ENCODE peak calls at places on chromosomes 7 and 10, in eight cellular contexts. One of them, this sample, is unnamed.

GRCh38 chr7:77258014-77258413 is 58.4 kb upstream of the FGL2 start:
- DNase-seq in amygdala: no peak
- DNase-seq in heart left ventricle: no peak
- DNase-seq in NCI-H2029: no peak
- DNase-seq in SJSA1: no peak
- DNase-seq in neural crest cell: no peak
- DNase-seq in GM12891: no peak
- DNase-seq in tibial nerve: no peak
- DNase-seq in this sample: no peak

GRCh38 chr10:6056411-6057135 is 5.6 kb downstream of the IL2RA start:
- DNase-seq in amygdala: no peak
- DNase-seq in heart left ventricle: no peak
- DNase-seq in NCI-H2029: no peak
- DNase-seq in SJSA1: peak
- DNase-seq in neural crest cell: no peak
- DNase-seq in GM12891: no peak
- DNase-seq in tibial nerve: no peak
- DNase-seq in this sample: no peak

GRCh38 chr10:8726666-8727065 is 672.2 kb downstream of the GATA3 start:
- DNase-seq in amygdala: no peak
- DNase-seq in heart left ventricle: no peak
- DNase-seq in NCI-H2029: no peak
- DNase-seq in SJSA1: no peak
- DNase-seq in neural crest cell: no peak
- DNase-seq in GM12891: no peak
- DNase-seq in tibial nerve: no peak
- DNase-seq in this sample: no peak

GRCh38 chr7:16261654-16262053 is 159.7 kb downstream of the CRPPA start:
- DNase-seq in amygdala: no peak
- DNase-seq in heart left ventricle: no peak
- DNase-seq in NCI-H2029: no peak
- DNase-seq in SJSA1: no peak
- DNase-seq in neural crest cell: no peak
- DNase-seq in GM12891: no peak
- DNase-seq in tibial nerve: no peak
- DNase-seq in this sample: no peak

GRCh38 chr7:46682841-46683624 is 762.0 kb upstream of the IGFBP3 start:
- DNase-seq in amygdala: no peak
- DNase-seq in heart left ventricle: no peak
- DNase-seq in NCI-H2029: no peak
- DNase-seq in SJSA1: peak
- DNase-seq in neural crest cell: no peak
- DNase-seq in GM12891: no peak
- DNase-seq in tibial nerve: no peak
- DNase-seq in this sample: no peak

GRCh38 chr10:30386801-30387588 is 37.9 kb upstream of the MTPAP start:
- DNase-seq in amygdala: no peak
- DNase-seq in heart left ventricle: no peak
- DNase-seq in NCI-H2029: no peak
- DNase-seq in SJSA1: no peak
- DNase-seq in neural crest cell: no peak
- DNase-seq in GM12891: no peak
- DNase-seq in tibial nerve: no peak
- DNase-seq in this sample: no peak

GRCh38 chr7:20365486-20365885 is 34.8 kb downstream of the ITGB8 start:
- DNase-seq in amygdala: no peak
- DNase-seq in heart left ventricle: no peak
- DNase-seq in NCI-H2029: no peak
- DNase-seq in SJSA1: no peak
- DNase-seq in neural crest cell: no peak
- DNase-seq in GM12891: no peak
- DNase-seq in tibial nerve: no peak
- DNase-seq in this sample: no peak

GRCh38 chr7:122299624-122299934 is 5.0 kb downstream of the FEZF1 start:
- DNase-seq in amygdala: no peak
- DNase-seq in heart left ventricle: no peak
- DNase-seq in NCI-H2029: no peak
- DNase-seq in SJSA1: no peak
- DNase-seq in neural crest cell: no peak
- DNase-seq in GM12891: no peak
- DNase-seq in tibial nerve: no peak
- DNase-seq in this sample: no peak

GRCh38 chr7:82675396-82675795 is 231.8 kb upstream of the CACNA2D1 start:
- DNase-seq in amygdala: no peak
- DNase-seq in heart left ventricle: no peak
- DNase-seq in NCI-H2029: no peak
- DNase-seq in SJSA1: no peak
- DNase-seq in neural crest cell: no peak
- DNase-seq in GM12891: no peak
- DNase-seq in tibial nerve: no peak
- DNase-seq in this sample: no peak

GRCh38 chr10:102540023-102540422 is 36.3 kb downstream of the SUFU start:
- DNase-seq in amygdala: no peak
- DNase-seq in heart left ventricle: no peak
- DNase-seq in NCI-H2029: no peak
- DNase-seq in SJSA1: no peak
- DNase-seq in neural crest cell: no peak
- DNase-seq in GM12891: no peak
- DNase-seq in tibial nerve: no peak
- DNase-seq in this sample: no peak

GRCh38 chr7:69708857-69709256 is 110.6 kb downstream of the AUTS2 start:
- DNase-seq in amygdala: no peak
- DNase-seq in heart left ventricle: no peak
- DNase-seq in NCI-H2029: peak
- DNase-seq in SJSA1: no peak
- DNase-seq in neural crest cell: no peak
- DNase-seq in GM12891: no peak
- DNase-seq in tibial nerve: no peak
- DNase-seq in this sample: no peak

GRCh38 chr10:129853236-129853946 is 110.7 kb downstream of the EBF3 start:
- DNase-seq in amygdala: no peak
- DNase-seq in heart left ventricle: no peak
- DNase-seq in NCI-H2029: no peak
- DNase-seq in SJSA1: no peak
- DNase-seq in neural crest cell: no peak
- DNase-seq in GM12891: no peak
- DNase-seq in tibial nerve: no peak
- DNase-seq in this sample: no peak

GRCh38 chr10:124762281-124762680 is 18.1 kb upstream of the FAM53B start:
- DNase-seq in amygdala: no peak
- DNase-seq in heart left ventricle: no peak
- DNase-seq in NCI-H2029: no peak
- DNase-seq in SJSA1: no peak
- DNase-seq in neural crest cell: no peak
- DNase-seq in GM12891: no peak
- DNase-seq in tibial nerve: no peak
- DNase-seq in this sample: no peak

GRCh38 chr10:11793762-11794479 is 29.2 kb upstream of the PROSER2 start:
- DNase-seq in amygdala: no peak
- DNase-seq in heart left ventricle: no peak
- DNase-seq in NCI-H2029: no peak
- DNase-seq in SJSA1: peak
- DNase-seq in neural crest cell: no peak
- DNase-seq in GM12891: no peak
- DNase-seq in tibial nerve: no peak
- DNase-seq in this sample: no peak

GRCh38 chr7:21945374-21946227 is at the start of gene CDCA7L:
- DNase-seq in amygdala: peak
- DNase-seq in heart left ventricle: peak
- DNase-seq in NCI-H2029: peak
- DNase-seq in SJSA1: peak
- DNase-seq in neural crest cell: peak
- DNase-seq in GM12891: peak
- DNase-seq in tibial nerve: no peak
- DNase-seq in this sample: no peak

GRCh38 chr7:3234851-3235250 is 66.2 kb upstream of the SDK1 start:
- DNase-seq in amygdala: no peak
- DNase-seq in heart left ventricle: no peak
- DNase-seq in NCI-H2029: no peak
- DNase-seq in SJSA1: peak
- DNase-seq in neural crest cell: no peak
- DNase-seq in GM12891: no peak
- DNase-seq in tibial nerve: no peak
- DNase-seq in this sample: no peak

GRCh38 chr10:132667613-132668394 is 118.1 kb downstream of the NKX6-2 start:
- DNase-seq in amygdala: no peak
- DNase-seq in heart left ventricle: no peak
- DNase-seq in NCI-H2029: no peak
- DNase-seq in SJSA1: no peak
- DNase-seq in neural crest cell: no peak
- DNase-seq in GM12891: no peak
- DNase-seq in tibial nerve: no peak
- DNase-seq in this sample: no peak

GRCh38 chr7:55375237-55375636 is 10.1 kb downstream of the LANCL2 start:
- DNase-seq in amygdala: no peak
- DNase-seq in heart left ventricle: no peak
- DNase-seq in NCI-H2029: no peak
- DNase-seq in SJSA1: no peak
- DNase-seq in neural crest cell: no peak
- DNase-seq in GM12891: no peak
- DNase-seq in tibial nerve: no peak
- DNase-seq in this sample: no peak

GRCh38 chr10:115948415-115948814 is 324.6 kb downstream of the GFRA1 start:
- DNase-seq in amygdala: no peak
- DNase-seq in heart left ventricle: no peak
- DNase-seq in NCI-H2029: no peak
- DNase-seq in SJSA1: no peak
- DNase-seq in neural crest cell: no peak
- DNase-seq in GM12891: no peak
- DNase-seq in tibial nerve: no peak
- DNase-seq in this sample: no peak

GRCh38 chr7:45031829-45032228 is 31.8 kb downstream of the CCM2 start:
- DNase-seq in amygdala: no peak
- DNase-seq in heart left ventricle: no peak
- DNase-seq in NCI-H2029: peak
- DNase-seq in SJSA1: no peak
- DNase-seq in neural crest cell: no peak
- DNase-seq in GM12891: no peak
- DNase-seq in tibial nerve: no peak
- DNase-seq in this sample: no peak

GRCh38 chr10:124697837-124698559 is 46.2 kb downstream of the FAM53B start:
- DNase-seq in amygdala: no peak
- DNase-seq in heart left ventricle: no peak
- DNase-seq in NCI-H2029: peak
- DNase-seq in SJSA1: no peak
- DNase-seq in neural crest cell: no peak
- DNase-seq in GM12891: no peak
- DNase-seq in tibial nerve: no peak
- DNase-seq in this sample: no peak

This sample was measured in gastrocnemius medialis.